ENCODE peak calls at places on chromosomes 13 and 19, in four cellular contexts. B, C, H and S are unnamed samples.
A peak's percentile ranks its signal among the peaks of the same experiment; 100 is the strongest.

GRCh38 chr13:70905035-70905434 is 796.8 kb upstream of the KLHL1 start:
- DNase-seq in H (no peak), C (no peak), B (no peak), S (no peak)

GRCh38 chr19:1430201-1430621 is 8.0 kb upstream of the RPS15 start:
- DNase-seq in H (no peak), B (no peak), C (no peak), S (no peak)

GRCh38 chr19:39144487-39145071 is 19.0 kb downstream of the PAK4 start:
- DNase-seq in B (no peak), H (no peak), C (no peak), S (no peak)

GRCh38 chr13:103142091-103142594 is 75.9 kb upstream of the SLC10A2 start:
- DNase-seq in B (no peak), H (no peak), C (no peak), S (no peak)

GRCh38 chr13:75226755-75227435 is 255.1 kb downstream of the TBC1D4 start:
- DNase-seq in H (no peak), C (no peak), B (no peak), S (no peak)

GRCh38 chr13:21297914-21298831 is 121.7 kb downstream of the MRPL57 start:
- DNase-seq in H (peak; percentile 73), B (peak; percentile 84), C (peak; percentile 86), S (peak; percentile 67)

GRCh38 chr19:10895920-10896319 is 24.6 kb downstream of the CARM1 start:
- DNase-seq in B (no peak), C (no peak), H (no peak), S (no peak)

GRCh38 chr13:20411638-20412342 is 113.9 kb downstream of the CRYL1 start:
- DNase-seq in C (no peak), H (no peak), B (no peak), S (peak; percentile 75)

GRCh38 chr13:86085890-86086289 is 286.7 kb upstream of the SLITRK6 start:
- DNase-seq in H (no peak), B (no peak), C (no peak), S (no peak)

GRCh38 chr13:93496985-93497673 is 270.5 kb downstream of the GPC6 start:
- DNase-seq in C (no peak), B (no peak), H (no peak), S (no peak)

DNA sequence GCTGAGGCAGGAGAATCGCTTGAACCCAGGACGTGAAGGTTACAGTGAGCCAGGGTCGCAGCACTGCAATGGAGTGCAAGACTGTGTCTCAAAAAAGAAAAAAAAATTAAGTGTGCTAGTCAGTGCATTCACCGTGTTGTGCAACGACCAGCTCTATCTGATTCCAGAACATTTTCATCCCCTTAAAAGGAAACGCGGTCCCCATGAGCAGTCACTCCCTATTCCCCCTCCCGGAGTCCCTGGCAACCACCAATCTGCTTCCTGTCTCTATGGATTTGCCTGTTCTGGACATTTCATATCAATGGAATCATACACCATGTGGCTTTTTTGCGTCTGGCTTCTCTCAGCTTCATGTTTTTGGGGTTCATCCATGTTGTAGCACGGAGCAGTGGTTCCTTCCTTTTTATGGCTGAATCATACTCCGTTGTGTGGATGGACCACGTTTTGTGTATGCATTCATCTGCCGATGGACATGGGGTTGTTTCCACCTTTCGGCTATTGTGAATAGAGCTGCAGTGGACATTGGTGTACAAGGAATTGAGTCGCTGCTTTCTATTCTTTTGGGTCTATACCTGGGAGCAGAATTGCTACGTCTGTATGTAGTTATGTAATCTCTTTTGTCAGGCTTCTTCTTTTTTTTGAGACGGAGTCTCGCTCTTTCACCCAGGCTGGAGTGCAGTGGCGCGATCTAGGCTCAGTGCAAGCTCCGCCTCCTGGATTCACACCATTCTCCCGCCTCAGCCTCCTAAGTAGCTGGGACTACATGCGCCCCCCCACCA is 19.8 kb downstream of the MYO9B start:
- DNase-seq in C (no peak), B (no peak), H (no peak), S (no peak)
- TF ChIP-seq EGR1 in C (no peak), B (no peak), H (no peak), S (no peak)

GRCh38 chr19:41928221-41928683 is at the start of gene ERFL:
- DNase-seq in H (no peak), B (peak; percentile 78), C (no peak), S (no peak)

GRCh38 chr19:41927810-41928192 is 448 bp downstream of the ERFL start:
- DNase-seq in H (no peak), B (peak; percentile 77), C (no peak), S (no peak)

GRCh38 chr19:41930322-41930722 is 2.1 kb upstream of the ERFL start:
- DNase-seq in H (no peak), B (peak; percentile 66), C (no peak), S (no peak)

GRCh38 chr19:41929536-41930071 is 1.4 kb upstream of the ERFL start:
- DNase-seq in H (no peak), C (no peak), B (no peak), S (no peak)

DNA sequence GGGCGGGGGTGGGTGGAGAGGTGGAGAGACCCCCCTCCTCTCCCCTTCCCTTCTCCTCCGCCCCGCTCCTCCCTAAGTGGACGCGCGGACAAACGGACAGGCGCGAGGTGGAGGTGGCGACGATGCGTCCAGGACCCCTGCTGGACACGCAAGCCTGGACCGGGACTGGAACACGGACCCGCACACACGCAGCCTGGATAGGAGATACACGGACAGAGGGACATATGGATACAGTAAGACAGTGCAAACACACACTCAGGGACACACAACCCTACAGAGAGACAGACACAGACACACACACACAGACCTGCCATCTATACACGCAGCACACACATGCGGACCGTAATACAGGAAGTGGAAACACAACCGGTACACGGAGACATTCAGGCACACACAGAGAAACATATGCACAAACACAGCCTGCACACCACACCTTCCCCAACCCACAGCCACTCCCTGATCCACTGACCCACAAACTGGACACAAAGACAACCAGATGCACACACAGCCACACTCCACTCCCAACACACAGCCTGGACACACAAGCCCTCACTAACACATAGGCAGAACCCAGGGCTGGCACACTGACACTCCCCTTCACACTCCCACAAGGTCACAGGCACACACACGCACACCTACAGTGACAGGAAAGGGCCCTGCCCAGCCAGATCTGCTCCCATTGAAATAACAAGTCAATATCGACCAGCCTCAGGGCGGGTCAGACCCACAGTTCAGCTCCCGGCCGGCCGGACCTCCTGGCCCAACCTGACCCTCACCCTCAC is 696 bp upstream of the ERFL start:
- DNase-seq in B (peak; percentile 65), C (no peak), H (no peak), S (no peak)
- TF ChIP-seq EGR1 in B (peak; percentile 3), C (no peak), H (no peak), S (no peak)

DNA sequence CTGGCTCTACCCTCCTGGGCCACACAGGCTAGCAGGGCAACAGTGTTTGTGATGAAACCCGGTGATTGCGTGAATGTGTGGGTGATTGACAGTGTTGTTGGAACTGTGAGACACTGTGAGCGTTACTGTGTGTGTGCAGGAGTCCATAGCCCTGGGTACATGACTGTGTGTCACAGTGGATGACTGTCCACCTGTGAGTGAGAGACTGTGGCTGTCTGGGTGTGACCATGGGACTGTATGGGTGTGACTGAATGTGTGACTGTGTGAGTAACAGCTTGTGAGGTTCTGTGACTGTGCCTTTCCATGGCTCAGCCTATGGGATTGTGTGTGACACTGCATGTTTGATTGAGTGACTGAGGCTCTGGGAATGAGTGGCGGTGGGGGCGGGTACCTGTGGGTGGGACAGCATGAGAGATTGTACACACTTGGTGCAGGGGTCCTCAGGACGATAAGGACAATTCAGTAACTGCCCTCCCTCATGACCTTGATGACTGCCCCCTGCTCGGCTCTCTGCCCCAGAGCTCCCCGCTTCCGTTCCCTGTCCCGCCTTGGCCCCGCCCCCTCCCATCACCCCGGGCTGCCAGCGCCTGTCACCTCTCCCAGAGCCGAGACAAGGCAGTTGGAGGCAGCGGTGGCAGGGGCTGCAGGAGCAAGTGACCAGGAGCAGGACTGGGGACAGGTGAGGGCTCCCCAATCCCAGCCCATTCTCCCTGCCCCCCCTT is at the start of gene GIPR:
- DNase-seq in B (peak; percentile 88), C (peak; percentile 72), H (no peak), S (no peak)
- TF ChIP-seq EGR1 in B (peak; percentile 68), C (no peak), H (no peak), S (no peak)

DNA sequence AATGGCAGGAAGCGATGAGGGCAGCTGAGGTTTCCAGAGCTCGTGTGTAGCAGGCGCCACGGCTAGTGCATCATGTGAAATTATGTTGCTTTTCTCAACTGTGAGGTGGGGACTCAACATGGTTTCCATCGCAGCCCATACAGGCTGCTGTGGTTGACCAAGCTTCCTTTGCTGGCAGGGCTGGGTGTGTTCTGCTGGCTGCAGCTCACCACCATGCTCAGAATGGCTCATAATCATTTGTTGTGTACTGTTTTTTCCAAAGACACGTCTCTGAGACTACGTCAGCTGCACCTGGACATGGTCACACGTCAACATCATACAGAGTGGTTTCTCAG is 16.1 kb upstream of the RASA3 start:
- DNase-seq in B (no peak), C (no peak), H (no peak), S (peak; percentile 74)
- TF ChIP-seq EGR1 in B (no peak), C (no peak), H (no peak), S (no peak)

GRCh38 chr19:35468637-35469036 is 20.6 kb downstream of the FFAR2 start:
- DNase-seq in B (peak; percentile 45), H (no peak), C (peak; percentile 22), S (peak; percentile 82)
- TF ChIP-seq EGR1 in B (no peak), H (no peak), C (no peak), S (no peak)

GRCh38 chr19:4553775-4554174 is 5.7 kb downstream of the SEMA6B start:
- DNase-seq in B (no peak), C (no peak), H (no peak), S (no peak)

GRCh38 chr19:4550479-4551050 is 8.9 kb downstream of the SEMA6B start:
- DNase-seq in C (no peak), B (no peak), H (no peak), S (no peak)

GRCh38 chr19:4554717-4555116 is 4.8 kb downstream of the SEMA6B start:
- DNase-seq in H (no peak), B (no peak), C (no peak), S (no peak)

GRCh38 chr19:4552546-4552819 is 7.0 kb downstream of the SEMA6B start:
- DNase-seq in B (no peak), C (no peak), H (no peak), S (no peak)

DNA sequence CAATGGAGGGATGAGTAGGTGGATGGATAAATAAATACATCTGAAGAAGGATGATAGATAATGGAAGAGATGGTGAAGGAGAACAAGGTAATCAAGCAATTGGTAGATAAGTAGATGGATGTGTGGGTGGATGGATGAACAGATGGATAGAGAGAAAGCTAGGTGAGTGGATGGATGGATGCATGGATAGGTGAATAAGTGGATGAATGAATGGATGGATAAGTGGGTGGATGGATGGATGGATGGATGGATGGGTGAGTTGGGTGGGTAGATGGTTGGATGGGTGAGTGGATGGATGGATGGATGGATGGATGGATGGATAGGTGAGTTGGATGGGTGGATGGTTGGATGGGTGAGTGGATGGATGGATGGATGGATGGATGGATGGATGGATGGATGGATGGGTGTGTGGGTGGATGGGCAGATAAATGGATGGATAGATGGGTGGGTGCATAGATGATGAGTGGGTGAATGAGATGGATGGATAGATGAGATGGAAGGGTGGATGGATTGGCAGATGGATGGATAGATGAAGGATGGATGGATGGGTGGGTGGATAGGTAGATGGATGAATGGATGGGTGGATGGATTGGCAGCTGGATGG is 6.3 kb downstream of the SEMA6B start:
- DNase-seq in B (no peak), H (no peak), C (no peak), S (no peak)
- TF ChIP-seq EGR1 in B (peak; percentile 19), H (no peak), C (no peak), S (no peak)